ENCODE peak calls at places on chromosome 14, in four cellular contexts. O is gastrocnemius medialis, U is heart left ventricle, X is neural progenitor cell. J is an unnamed sample.

GRCh38 chr14:97806871-97807270 is 1009.7 kb downstream of the VRK1 start:
- DNase-seq in X (peak; percentile 86), O (no peak), U (no peak), J (no peak)

GRCh38 chr14:98501335-98501734 is 770.7 kb downstream of the BCL11B start:
- DNase-seq in X (no peak), U (no peak), O (no peak), J (no peak)

GRCh38 chr14:23167006-23167847 is 16.2 kb downstream of the SLC7A8 start:
- DNase-seq in U (no peak), X (peak; percentile 77), O (no peak), J (no peak)

GRCh38 chr14:23538049-23538718 is 13.4 kb downstream of the ZFHX2 start:
- DNase-seq in O (no peak), U (no peak), X (no peak), J (no peak)

GRCh38 chr14:71574976-71575375 is 357.3 kb upstream of the RGS6 start:
- DNase-seq in O (no peak), X (no peak), U (no peak), J (no peak)

GRCh38 chr14:89284368-89285058 is 132.5 kb downstream of the FOXN3 start:
- DNase-seq in X (no peak), U (no peak), O (no peak), J (peak; percentile 66)

GRCh38 chr14:81423504-81423903 is 23.4 kb upstream of the STON2 start:
- DNase-seq in O (peak; percentile 56), X (no peak), U (peak; percentile 73), J (peak; percentile 85)

GRCh38 chr14:69760810-69761209 is 6.1 kb upstream of the SRSF5 start:
- DNase-seq in X (no peak), O (no peak), U (no peak), J (no peak)

GRCh38 chr14:101068958-101069549 is 165.5 kb upstream of the RTL1 start:
- DNase-seq in X (no peak), O (peak; percentile 1), U (no peak), J (peak; percentile 38)

GRCh38 chr14:60878536-60878935 is 102.3 kb downstream of the TRMT5 start:
- DNase-seq in U (no peak), X (no peak), O (no peak), J (no peak)

GRCh38 chr14:20626274-20626673 is 15.2 kb downstream of the OR6S1 start:
- DNase-seq in X (peak; percentile 12), O (no peak), U (no peak), J (no peak)

GRCh38 chr14:69571879-69572633 is 2.6 kb downstream of the CCDC177 start:
- DNase-seq in O (no peak), U (peak; percentile 34), X (no peak), J (no peak)

GRCh38 chr14:39376671-39377403 is 55.4 kb downstream of the FBXO33 start:
- DNase-seq in O (no peak), U (no peak), X (no peak), J (no peak)

GRCh38 chr14:56247495-56248087 is 129.4 kb downstream of the PELI2 start:
- DNase-seq in O (no peak), X (no peak), U (no peak), J (no peak)

GRCh38 chr14:99737451-99737951 is 53.4 kb downstream of the CYP46A1 start:
- DNase-seq in U (peak; percentile 87), O (peak; percentile 54), X (no peak), J (peak; percentile 76)

GRCh38 chr14:42277840-42278239 is 671.2 kb downstream of the LRFN5 start:
- DNase-seq in U (no peak), O (no peak), X (no peak), J (no peak)

GRCh38 chr14:23101986-23102625 is 2.7 kb downstream of the CIROP start:
- DNase-seq in O (no peak), U (no peak), X (no peak), J (no peak)

GRCh38 chr14:101665478-101666078 is 95.9 kb upstream of the PPP2R5C start:
- DNase-seq in U (no peak), X (peak; percentile 66), O (no peak), J (no peak)

GRCh38 chr14:75648066-75648838 is 12.4 kb downstream of the ERG28 start:
- DNase-seq in O (peak; percentile 90), U (peak; percentile 67), X (no peak), J (no peak)

GRCh38 chr14:74867673-74868072 is 8.3 kb downstream of the PROX2 start:
- DNase-seq in U (no peak), X (no peak), O (no peak), J (no peak)

GRCh38 chr14:36580141-36580855 is 2.1 kb downstream of the NKX2-8 start:
- DNase-seq in X (peak; percentile 48), O (no peak), U (no peak), J (no peak)
- H3K4me3 ChIP-seq in X (peak overlapping the region; percentile 55), O (peak overlapping the region; percentile 49), U (peak overlapping the region; percentile 30), J (peak overlapping the region; percentile 32)

DNA sequence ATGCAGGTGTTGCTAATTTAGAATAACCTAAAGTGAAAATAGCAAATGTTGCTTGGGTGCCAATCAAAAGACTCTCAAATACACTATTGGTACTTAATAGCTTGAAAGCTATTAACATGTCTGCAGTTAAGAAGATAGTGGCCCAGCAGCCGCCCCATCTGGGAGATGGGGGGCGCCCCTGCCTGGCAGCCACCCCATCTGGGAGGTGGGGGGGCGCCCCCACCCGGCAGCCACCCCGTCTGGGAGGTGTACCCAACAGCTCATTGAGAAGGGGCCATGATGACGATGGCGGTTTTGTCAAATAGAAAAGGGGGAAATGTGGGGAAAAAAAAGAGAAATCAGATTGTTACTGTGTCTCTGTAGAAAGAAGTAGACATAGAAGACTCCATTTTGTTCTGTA is 923.1 kb upstream of the MDGA2 start:
- DNase-seq in U (no peak), O (no peak), X (no peak), J (no peak)
- H3K9me3 ChIP-seq in U (no peaks in the 10 kb centered on the region), O (no peaks in the 10 kb centered on the region), X (no peaks in the 10 kb centered on the region), J (no peaks in the 10 kb centered on the region)

GRCh38 chr14:103684471-103684870 is 30.8 kb downstream of the XRCC3 start:
- DNase-seq in O (peak; percentile 69), U (no peak), X (no peak), J (no peak)
- H3K36me3 ChIP-seq in O (peaks cover 68% of the 10 kb centered on the region), U (peaks cover 99% of the 10 kb centered on the region), X (peaks cover 17% of the 10 kb centered on the region), J (peaks cover 62% of the 10 kb centered on the region)

DNA sequence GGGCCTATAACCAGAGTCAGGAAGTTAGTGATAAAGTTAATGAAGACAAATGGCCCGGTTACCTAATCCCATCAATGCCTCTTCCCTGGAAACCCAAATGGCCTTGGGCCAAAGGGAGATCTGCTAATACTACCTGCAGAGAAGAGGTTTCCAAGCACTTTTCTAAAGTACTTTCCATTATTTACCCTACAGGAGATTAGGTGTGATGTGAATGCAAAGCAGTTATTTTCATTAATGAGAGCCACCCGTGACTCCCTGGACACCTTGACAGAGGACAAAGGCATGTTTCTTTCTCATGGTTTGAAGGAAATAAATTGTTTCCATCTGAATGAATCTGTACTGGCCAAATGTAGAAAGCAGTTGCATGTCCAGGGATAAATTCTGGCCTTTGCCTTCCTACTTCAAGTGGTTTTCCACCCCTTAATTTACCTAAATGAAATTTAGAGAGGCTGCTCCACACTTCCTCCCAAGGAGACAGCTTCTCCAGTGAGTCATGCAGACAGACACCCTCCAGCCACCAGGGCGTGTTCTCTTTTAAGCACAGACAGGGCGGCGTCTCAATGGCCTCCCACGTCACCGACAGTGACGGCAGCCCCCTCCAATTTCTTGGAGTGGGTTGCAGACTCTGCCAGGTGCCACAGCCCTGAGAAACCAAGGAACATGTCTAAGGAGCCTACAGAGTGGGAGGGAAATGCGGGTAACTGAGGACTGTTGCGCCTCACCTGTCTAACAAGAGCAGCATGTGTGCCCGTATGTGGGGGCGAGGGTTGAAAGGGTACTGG is 43.9 kb upstream of the GNPNAT1 start:
- DNase-seq in O (no peak), X (peak; percentile 39), U (no peak), J (no peak)
- H3K4me3 ChIP-seq in O (no peak overlapping the region), X (no peak overlapping the region), U (no peak overlapping the region), J (no peak overlapping the region)

DNA sequence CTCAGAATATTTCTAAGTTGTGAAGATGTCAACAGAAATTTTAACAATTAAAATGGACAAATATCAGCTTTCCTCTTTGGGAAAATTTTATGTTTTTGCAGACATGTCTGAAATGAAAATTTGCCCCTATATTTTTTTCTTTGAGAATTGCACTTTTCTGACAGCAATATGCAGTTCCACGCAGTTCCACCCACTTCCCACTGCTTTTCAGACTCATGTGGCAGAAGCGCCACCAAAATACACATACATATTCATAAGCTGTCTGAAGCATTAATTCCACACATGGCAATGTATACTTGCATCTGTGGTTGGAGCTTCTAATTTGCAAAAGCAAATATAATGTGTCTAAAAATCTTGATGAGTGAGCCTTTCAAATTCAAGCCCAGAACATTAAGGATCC is 129.6 kb downstream of the PRKD1 start:
- DNase-seq in O (no peak), X (no peak), U (no peak), J (no peak)
- H3K9me3 ChIP-seq in O (no peaks in the 10 kb centered on the region), X (no peaks in the 10 kb centered on the region), U (no peaks in the 10 kb centered on the region), J (no peaks in the 10 kb centered on the region)

DNA sequence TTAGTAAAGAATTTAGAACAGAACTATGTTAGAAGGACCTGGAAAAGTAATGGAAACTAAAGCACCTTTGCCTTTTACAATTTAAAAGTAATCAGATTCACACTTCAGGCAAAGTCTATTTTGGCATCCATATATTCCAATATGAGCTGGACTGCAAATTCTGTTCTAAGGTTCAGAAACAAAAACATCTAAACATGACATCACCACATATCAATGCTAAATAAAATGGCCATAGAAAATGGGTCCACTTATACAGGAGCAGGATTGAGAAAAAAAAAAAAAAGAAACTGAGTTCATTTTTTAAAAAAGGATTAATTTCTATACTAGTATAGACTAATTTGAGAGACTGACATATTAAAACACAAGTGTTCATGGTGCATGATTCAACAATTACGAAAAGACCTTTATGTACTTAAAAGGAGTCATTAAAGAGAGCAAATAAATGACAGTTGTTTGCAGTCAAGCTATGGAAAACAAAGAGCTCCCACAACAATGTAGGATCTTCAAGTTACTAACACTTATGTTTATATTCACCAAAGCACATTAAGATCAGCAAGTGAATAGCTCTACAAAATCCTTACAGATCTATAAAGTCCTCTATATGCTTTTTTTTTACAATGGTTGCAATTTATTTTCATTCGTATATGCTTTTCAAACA is 45.7 kb downstream of the DICER1 start:
- DNase-seq in X (no peak), O (no peak), U (no peak), J (no peak)
- H3K36me3 ChIP-seq in X (peaks cover 29% of the 10 kb centered on the region), O (peaks cover 78% of the 10 kb centered on the region), U (peaks cover 98% of the 10 kb centered on the region), J (peaks cover 76% of the 10 kb centered on the region)